ENCODE peak calls at places on chromosome 1, in four cellular contexts. A is HepG2, M is SK-N-SH, Z is K562. R is an unnamed sample.

GRCh38 chr1:203968728-203969127 is 104.2 kb upstream of the SOX13 start:
- DNase-seq in A (no peak), M (no peak), Z (no peak), R (no peak)

GRCh38 chr1:11100149-11100493 is 452 bp upstream of the EXOSC10 start:
- DNase-seq in A (no peak), M (no peak), Z (no peak), R (no peak)

GRCh38 chr1:94883688-94884087 is 43.2 kb downstream of the CNN3 start:
- DNase-seq in A (peak), M (no peak), Z (no peak), R (peak)

GRCh38 chr1:241423541-241424479 is 66.8 kb upstream of the RGS7 start:
- DNase-seq in A (no peak), M (peak), Z (peak), R (no peak)

GRCh38 chr1:199404976-199405375 is 622.5 kb upstream of the NR5A2 start:
- DNase-seq in A (no peak), M (no peak), Z (no peak), R (no peak)

GRCh38 chr1:116415699-116416533 is 42.9 kb downstream of the ATP1A1 start:
- DNase-seq in A (peak), M (peak), Z (peak), R (no peak)

GRCh38 chr1:239816090-239816812 is 275.4 kb upstream of the FMN2 start:
- DNase-seq in A (peak), M (no peak), Z (no peak), R (peak)

GRCh38 chr1:98969753-98970152 is 34.9 kb downstream of the PLPPR5 start:
- DNase-seq in A (no peak), M (no peak), Z (no peak), R (no peak)

GRCh38 chr1:43565600-43566360 is 35.1 kb downstream of the PTPRF start:
- DNase-seq in A (no peak), M (peak), Z (peak), R (no peak)

GRCh38 chr1:223363856-223364684 is at the start of gene SUSD4:
- DNase-seq in A (no peak), M (peak), Z (peak), R (peak)

GRCh38 chr1:211928993-211929637 is 98.6 kb upstream of the LPGAT1 start:
- DNase-seq in A (peak), M (no peak), Z (peak), R (no peak)

GRCh38 chr1:237470712-237471310 is 419.9 kb downstream of the ZP4 start:
- DNase-seq in A (no peak), M (no peak), Z (no peak), R (no peak)

GRCh38 chr1:48760889-48761288 is 15.8 kb downstream of the BEND5 start:
- DNase-seq in A (no peak), M (no peak), Z (no peak), R (no peak)

GRCh38 chr1:27299385-27300252 is 22.3 kb upstream of the TMEM222 start:
- DNase-seq in A (peak), M (peak), Z (no peak), R (peak)

GRCh38 chr1:27297903-27298302 is 24.1 kb upstream of the TMEM222 start:
- DNase-seq in A (no peak), M (no peak), Z (no peak), R (no peak)

GRCh38 chr1:27298632-27299384 is 23.2 kb upstream of the TMEM222 start:
- DNase-seq in A (no peak), M (peak), Z (no peak), R (no peak)

GRCh38 chr1:27293915-27294314 is 28.0 kb upstream of the TMEM222 start:
- DNase-seq in A (no peak), M (no peak), Z (no peak), R (no peak)

GRCh38 chr1:27296773-27297214 is 25.2 kb upstream of the TMEM222 start:
- DNase-seq in A (peak), M (peak), Z (peak), R (peak)
- TF ChIP-seq JUND in A (no peak), M (no peak), Z (no peak), R (no peak)

DNA sequence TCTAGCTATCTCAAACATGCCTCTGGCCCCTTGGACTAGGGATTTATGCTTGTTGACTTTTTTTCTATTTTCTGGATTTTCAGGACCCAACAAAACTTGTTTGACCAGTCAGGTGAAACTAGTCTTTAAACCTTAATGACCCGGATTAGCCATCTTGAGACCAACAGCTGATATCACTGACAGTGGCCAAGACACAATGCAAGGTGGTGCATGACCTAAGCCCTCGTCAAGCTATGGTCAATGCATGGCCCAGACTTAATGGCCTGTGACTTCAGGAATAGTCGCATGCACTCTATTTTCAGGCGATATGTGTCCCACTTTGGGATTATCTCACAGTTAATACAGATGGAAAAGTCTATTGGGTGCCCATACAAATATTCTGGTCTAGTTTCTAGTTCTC is 190.4 kb downstream of the ZBTB18 start:
- DNase-seq in A (no peak), M (no peak), Z (no peak), R (no peak)
- TF ChIP-seq JUND in A (no peak), M (no peak), Z (no peak), R (no peak)

GRCh38 chr1:41955461-41956159 is 36.9 kb upstream of the HIVEP3 start:
- DNase-seq in A (no peak), M (no peak), Z (no peak), R (no peak)

GRCh38 chr1:41952208-41952607 is 33.5 kb upstream of the HIVEP3 start:
- DNase-seq in A (no peak), M (no peak), Z (no peak), R (no peak)

GRCh38 chr1:41957568-41957967 is 38.8 kb upstream of the HIVEP3 start:
- DNase-seq in A (no peak), M (no peak), Z (no peak), R (no peak)

GRCh38 chr1:41953291-41953690 is 34.6 kb upstream of the HIVEP3 start:
- DNase-seq in A (no peak), M (no peak), Z (no peak), R (no peak)

DNA sequence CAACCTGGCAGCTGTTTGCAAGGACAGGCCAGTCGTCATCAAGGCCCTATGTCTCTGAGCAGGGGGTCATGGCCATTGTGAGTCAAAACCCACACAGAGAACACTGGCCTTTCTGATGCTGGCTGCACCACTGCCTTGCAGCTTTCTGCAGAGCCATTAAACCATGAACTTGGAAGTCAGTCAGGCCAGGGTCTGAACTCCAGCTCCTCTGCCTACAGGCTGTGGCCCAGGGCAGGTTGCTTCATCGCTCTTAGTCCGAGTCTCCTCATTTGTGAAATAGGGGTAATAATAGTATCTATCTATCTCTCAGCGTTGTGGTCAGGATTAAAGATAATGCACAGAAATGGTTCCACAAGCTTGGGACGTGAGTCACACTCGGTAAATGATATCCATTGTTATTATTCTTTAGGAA is 35.8 kb upstream of the HIVEP3 start:
- DNase-seq in A (no peak), M (no peak), Z (no peak), R (no peak)
- TF ChIP-seq JUND in A (no peak), M (peak), Z (no peak), R (no peak)

DNA sequence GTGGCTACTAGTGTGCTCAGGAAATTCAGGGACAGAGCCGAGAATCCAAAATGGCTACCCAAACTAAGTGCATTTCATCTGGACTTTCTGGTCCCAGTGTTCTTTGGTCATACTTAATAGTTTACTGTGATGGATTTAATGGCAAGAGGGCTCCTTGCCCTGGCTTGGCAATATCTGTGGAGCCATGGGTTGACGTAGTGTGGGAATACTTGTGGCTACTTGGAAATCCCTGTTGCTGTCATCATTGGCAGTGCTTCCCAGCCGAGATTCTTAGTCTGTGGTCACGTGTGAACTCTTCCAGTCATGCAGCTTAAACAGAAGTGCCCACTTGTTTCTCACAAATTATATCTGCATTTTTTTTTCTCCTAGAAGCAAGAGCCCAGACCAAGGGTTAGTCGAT is 198.9 kb downstream of the HS2ST1 start:
- DNase-seq in A (no peak), M (no peak), Z (no peak), R (no peak)
- TF ChIP-seq JUND in A (no peak), M (no peak), Z (no peak), R (no peak)

DNA sequence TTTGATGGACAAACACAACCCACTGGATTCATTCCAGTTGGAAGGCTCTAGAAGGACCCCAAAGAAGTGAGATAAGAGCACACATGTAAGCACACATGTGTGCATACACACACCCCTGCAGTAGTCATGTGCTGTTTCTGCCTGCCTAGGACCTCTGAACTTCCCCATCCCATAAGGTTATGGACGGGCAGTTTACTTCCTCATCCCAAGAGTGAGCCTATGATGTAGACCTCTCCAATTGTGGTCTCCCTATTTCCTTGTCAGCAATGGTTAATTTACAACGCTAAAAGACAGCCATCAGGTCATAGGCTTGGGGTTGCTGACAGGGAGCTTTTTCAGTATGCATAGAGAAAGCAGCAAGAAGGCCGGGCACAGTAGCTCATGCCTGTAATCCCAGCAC is 15.4 kb upstream of the ADAR start:
- DNase-seq in A (no peak), M (no peak), Z (no peak), R (no peak)
- TF ChIP-seq JUND in A (no peak), M (no peak), Z (no peak), R (no peak)